ENCODE peak calls at places on chromosomes 7 and 10, in ten cellular contexts. X is mammary epithelial cell, D is hepatocyte, W is HCT116, J is fibroblast of lung, Y is MM.1S, B is K562, Z is PC-9, F is IMR-90, Q is endothelial cell of umbilical vein. L is an unnamed sample. For H3K9me3 and H4K20me1, the result is how much of the 10 kb centered on the place peaks cover.

GRCh38 chr10:6770846-6771245 is 190.8 kb upstream of the PRKCQ start:
- DNase-seq in B (no peak), J (peak), X (no peak), Y (no peak), F (peak), Q (no peak), D (no peak), W (no peak), Z (no peak), L (no peak)

GRCh38 chr10:112269266-112269665 is 13.9 kb upstream of the TECTB start:
- DNase-seq in W (no peak), B (no peak), F (peak), D (no peak), Z (no peak), Q (no peak), J (peak), Y (no peak), X (peak), L (no peak)

GRCh38 chr10:17865351-17865750 is 56.2 kb downstream of the MRC1 start:
- DNase-seq in X (no peak), W (no peak), F (no peak), Y (no peak), Q (no peak), J (no peak), D (no peak), B (no peak), Z (no peak), L (no peak)

GRCh38 chr10:6383099-6383812 is 180.5 kb downstream of the PFKFB3 start:
- DNase-seq in D (peak), Q (peak), X (no peak), Z (no peak), B (no peak), J (peak), Y (no peak), W (no peak), F (peak), L (no peak)

GRCh38 chr7:29424984-29425309 is 138.7 kb upstream of the PRR15 start:
- DNase-seq in W (no peak), F (no peak), D (peak), Q (no peak), Y (no peak), B (no peak), X (no peak), J (no peak), Z (peak), L (no peak)

GRCh38 chr10:118272090-118272775 is 69.9 kb downstream of the FAM204A start:
- DNase-seq in Q (no peak), B (no peak), J (peak), D (peak), X (no peak), W (no peak), Z (no peak), Y (no peak), F (peak), L (no peak)

GRCh38 chr10:35006836-35007235 is 83.3 kb downstream of the CUL2 start:
- DNase-seq in Z (no peak), J (peak), Y (no peak), W (no peak), X (no peak), F (peak), Q (no peak), B (no peak), D (no peak), L (no peak)

GRCh38 chr7:129843982-129844840 is 108.5 kb downstream of the UBE2H start:
- DNase-seq in F (no peak), J (no peak), Y (no peak), Z (no peak), B (peak), W (no peak), D (no peak), Q (peak), X (no peak), L (peak)

GRCh38 chr7:125059861-125060456 is 130.3 kb upstream of the POT1 start:
- DNase-seq in F (peak), D (no peak), X (no peak), J (peak), Q (peak), W (no peak), Z (peak), Y (peak), B (no peak), L (peak)

GRCh38 chr7:106592282-106593027 is 68.5 kb downstream of the CCDC71L start:
- DNase-seq in D (no peak), Q (no peak), X (no peak), Y (peak), F (no peak), W (no peak), Z (no peak), J (no peak), B (no peak), L (no peak)

GRCh38 chr10:93921338-93921737 is 27.6 kb downstream of the SLC35G1 start:
- DNase-seq in J (no peak), Y (peak), B (peak), F (no peak), X (no peak), Z (no peak), D (no peak), W (no peak), Q (no peak), L (peak)

GRCh38 chr7:107982918-107983389 is 20.0 kb downstream of the LAMB1 start:
- DNase-seq in D (peak), Z (no peak), F (peak), X (no peak), W (no peak), Q (no peak), B (no peak), Y (no peak), J (peak), L (no peak)

GRCh38 chr7:25858562-25859411 is 293.2 kb upstream of the NFE2L3 start:
- DNase-seq in Q (no peak), F (no peak), X (no peak), Y (no peak), J (no peak), W (no peak), Z (no peak), D (peak), B (no peak), L (no peak)

GRCh38 chr7:25856056-25856780 is 295.8 kb upstream of the NFE2L3 start:
- DNase-seq in J (peak), Z (no peak), B (no peak), Y (no peak), F (peak), X (no peak), D (no peak), W (no peak), Q (no peak), L (no peak)

GRCh38 chr7:25859412-25859704 is 292.6 kb upstream of the NFE2L3 start:
- DNase-seq in X (no peak), F (no peak), Y (no peak), J (no peak), Z (no peak), B (no peak), D (no peak), W (no peak), Q (no peak), L (no peak)

GRCh38 chr7:25858200-25858561 is 293.8 kb upstream of the NFE2L3 start:
- DNase-seq in Z (no peak), W (no peak), Q (no peak), D (no peak), F (no peak), X (no peak), J (no peak), B (no peak), Y (no peak), L (no peak)

GRCh38 chr7:25857376-25858067 is 294.5 kb upstream of the NFE2L3 start:
- DNase-seq in F (peak), D (peak), Z (no peak), W (no peak), Q (no peak), X (peak), B (peak), J (peak), Y (no peak), L (no peak)
- H3K9me3 ChIP-seq in F (under half), D (under half), Z (under half), W (under half), Q (under half), X (under half), B (under half), J (under half), Y (under half), L (under half)

DNA sequence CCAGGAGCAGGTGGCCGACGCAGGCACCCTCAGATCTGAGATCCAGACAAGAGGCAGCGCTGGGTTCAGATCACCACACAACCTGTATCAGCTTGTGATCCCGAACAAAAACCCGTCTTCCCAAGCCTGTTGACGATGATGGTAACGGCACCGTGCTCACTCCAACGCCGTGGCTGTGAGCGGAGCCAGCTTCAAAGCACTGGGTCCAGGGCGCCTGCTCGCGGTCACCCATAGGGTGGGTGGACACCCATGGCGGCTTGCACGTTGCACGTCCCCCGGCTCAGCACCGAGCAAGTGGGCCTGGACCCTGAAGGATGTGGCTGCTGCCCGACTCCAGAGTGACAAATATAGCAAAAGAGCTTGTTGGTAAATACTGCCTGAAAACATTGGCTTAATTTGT is 40.9 kb downstream of the FOXK1 start:
- DNase-seq in J (no peak), B (no peak), Z (no peak), Q (no peak), W (no peak), F (no peak), X (no peak), Y (no peak), D (no peak), L (no peak)
- TF ChIP-seq CTCF in J (no peak), B (no peak), Z (no peak), Q (no peak), W (no peak), F (no peak), X (no peak), Y (no peak), D (no peak), L (no peak)

GRCh38 chr10:77306666-77307065 is 330.9 kb downstream of the KCNMA1 start:
- DNase-seq in B (no peak), Z (no peak), F (no peak), Q (no peak), X (no peak), Y (no peak), D (no peak), J (no peak), W (no peak), L (no peak)

GRCh38 chr10:77308084-77308732 is 329.4 kb downstream of the KCNMA1 start:
- DNase-seq in Z (no peak), X (no peak), Y (no peak), F (no peak), D (no peak), W (no peak), Q (no peak), J (no peak), B (no peak), L (no peak)

GRCh38 chr10:77311186-77311585 is 326.4 kb downstream of the KCNMA1 start:
- DNase-seq in W (no peak), D (no peak), X (no peak), Y (no peak), J (no peak), B (no peak), F (no peak), Z (no peak), Q (no peak), L (no peak)

GRCh38 chr10:77310288-77310687 is 327.3 kb downstream of the KCNMA1 start:
- DNase-seq in Z (no peak), Y (no peak), F (no peak), W (no peak), B (no peak), D (no peak), X (no peak), J (no peak), Q (no peak), L (no peak)

DNA sequence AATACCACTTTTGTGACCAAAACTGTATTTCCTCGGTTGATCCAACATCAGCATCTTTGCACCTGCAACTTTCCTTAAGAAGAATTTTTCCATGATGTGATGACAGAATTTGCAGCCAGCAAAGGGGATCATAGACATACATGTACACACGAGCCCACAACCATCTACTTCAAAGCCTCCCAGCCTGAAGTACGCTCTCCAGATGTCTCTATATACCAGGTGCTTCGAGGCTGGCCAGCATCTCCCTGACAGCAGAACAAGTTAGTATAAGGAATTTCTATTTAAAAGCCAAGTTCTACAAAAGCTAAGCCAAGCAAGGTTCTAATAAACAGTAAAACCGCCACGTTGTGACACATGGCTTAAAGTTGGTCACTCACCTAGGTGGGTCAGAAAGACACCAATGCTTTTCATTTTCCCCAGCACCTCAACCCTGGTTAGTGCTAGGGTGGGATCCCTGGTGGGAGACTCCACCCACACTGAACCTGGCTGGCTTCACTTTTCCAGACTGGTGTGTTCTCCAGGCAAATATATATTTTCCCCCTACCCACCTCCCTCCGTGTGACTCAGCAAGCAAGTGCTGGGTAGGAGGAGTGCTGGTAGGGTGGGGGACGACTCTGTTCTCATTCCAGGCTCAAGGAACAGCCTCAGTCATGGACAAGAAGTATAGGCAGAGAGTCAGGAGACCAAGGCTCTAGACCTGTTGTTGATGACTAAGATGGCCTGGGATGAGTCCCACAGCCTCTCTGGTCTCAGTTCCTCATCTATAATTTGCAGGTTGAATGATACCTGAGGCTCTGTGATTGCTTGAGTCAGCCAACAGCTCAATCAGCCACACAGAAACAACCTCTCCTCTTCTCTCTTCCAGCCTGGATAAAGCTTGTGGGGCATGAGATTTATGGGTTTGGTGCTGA is 328.2 kb downstream of the KCNMA1 start:
- DNase-seq in J (no peak), W (no peak), Q (no peak), Z (no peak), X (no peak), B (no peak), Y (no peak), D (no peak), F (no peak), L (no peak)
- H4K20me1 ChIP-seq in J (under half), W (under half), Q (under half), Z (under half), X (under half), B (under half), Y (under half), D (under half), F (under half), L (under half)

GRCh38 chr10:91537614-91538383 is 95.1 kb downstream of the PPP1R3C start:
- DNase-seq in Y (no peak), Z (no peak), J (no peak), D (no peak), F (no peak), B (no peak), W (no peak), Q (no peak), X (no peak), L (no peak)

GRCh38 chr10:91539930-91540329 is 92.9 kb downstream of the PPP1R3C start:
- DNase-seq in B (no peak), Y (no peak), J (no peak), D (no peak), Z (no peak), Q (no peak), X (no peak), W (no peak), F (no peak), L (no peak)

GRCh38 chr10:91540714-91541113 is 92.2 kb downstream of the PPP1R3C start:
- DNase-seq in J (no peak), F (no peak), Z (peak), Q (no peak), D (no peak), B (no peak), W (peak), Y (no peak), X (peak), L (no peak)

GRCh38 chr10:91536101-91536500 is 96.8 kb downstream of the PPP1R3C start:
- DNase-seq in Y (no peak), X (no peak), D (no peak), Q (no peak), Z (no peak), F (peak), B (no peak), J (peak), W (no peak), L (no peak)

DNA sequence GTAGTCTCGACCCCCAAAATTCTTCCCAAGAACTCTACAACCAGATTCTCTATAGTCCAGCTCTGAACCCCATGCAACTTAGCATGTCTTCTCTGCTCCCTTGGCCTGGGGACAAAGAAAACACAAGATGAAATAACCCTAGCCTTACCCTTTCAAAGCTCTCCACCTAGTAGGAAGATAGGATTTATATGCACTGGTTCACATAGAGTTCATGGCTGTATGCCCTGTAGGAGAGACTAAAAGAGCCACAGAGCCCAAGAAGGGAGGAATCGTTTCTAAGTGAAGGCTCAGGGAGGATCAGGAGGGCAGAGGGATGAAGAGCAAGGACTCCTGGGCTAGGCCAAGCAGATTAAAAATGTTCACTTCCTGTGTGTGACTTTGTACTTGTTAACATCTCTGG is 96.1 kb downstream of the PPP1R3C start:
- DNase-seq in W (no peak), D (no peak), J (no peak), X (no peak), B (no peak), Q (no peak), F (no peak), Z (no peak), Y (no peak), L (no peak)
- H3K9me3 ChIP-seq in W (under half), D (under half), J (under half), X (under half), B (under half), Q (under half), F (under half), Z (under half), Y (under half), L (under half)

L was measured in OCI-LY7.